ENCODE peak calls at places on chromosomes 6 and 20, in seven cellular contexts. N, M, I, U, W, R and Y are unnamed samples.

GRCh38 chr6:46440133-46440532 is 51.1 kb downstream of the RCAN2 start:
- DNase-seq in N (no peak), M (no peak), I (no peak), U (no peak), W (no peak), R (no peak), Y (no peak)

GRCh38 chr6:165637591-165637990 is 25.4 kb downstream of the PDE10A start:
- DNase-seq in N (no peak), M (no peak), I (no peak), U (no peak), W (no peak), R (peak; percentile 80), Y (no peak)

GRCh38 chr20:53529658-53530057 is 64.0 kb downstream of the ZNF217 start:
- DNase-seq in N (no peak), M (no peak), I (no peak), U (no peak), W (no peak), R (no peak), Y (no peak)

GRCh38 chr6:14518515-14519217 is 401.1 kb downstream of the CD83 start:
- DNase-seq in N (no peak), M (no peak), I (no peak), U (no peak), W (no peak), R (peak; percentile 13), Y (no peak)

GRCh38 chr20:58289143-58289542 is 20.4 kb upstream of the RAB22A start:
- DNase-seq in N (no peak), M (no peak), I (no peak), U (no peak), W (no peak), R (no peak), Y (no peak)

GRCh38 chr6:152001408-152001807 is 193.9 kb downstream of the ESR1 start:
- DNase-seq in N (no peak), M (no peak), I (no peak), U (no peak), W (no peak), R (no peak), Y (no peak)

GRCh38 chr20:34997171-34997570 is 41.5 kb downstream of the MYH7B start:
- DNase-seq in N (no peak), M (no peak), I (no peak), U (peak; percentile 71), W (no peak), R (peak; percentile 63), Y (no peak)

GRCh38 chr6:158377866-158378265 is 65.6 kb downstream of the TULP4 start:
- DNase-seq in N (no peak), M (peak; percentile 50), I (no peak), U (peak; percentile 18), W (no peak), R (no peak), Y (no peak)

GRCh38 chr20:36477475-36477874 is 63.8 kb upstream of the MYL9 start:
- DNase-seq in N (no peak), M (no peak), I (no peak), U (no peak), W (no peak), R (no peak), Y (no peak)

GRCh38 chr6:159169557-159170332 is 545 bp downstream of the FNDC1 start:
- DNase-seq in N (no peak), M (no peak), I (peak; percentile 22), U (no peak), W (no peak), R (peak; percentile 55), Y (no peak)

GRCh38 chr6:161701051-161701450 is 427.2 kb upstream of the AGPAT4 start:
- DNase-seq in N (no peak), M (no peak), I (no peak), U (no peak), W (no peak), R (no peak), Y (no peak)

GRCh38 chr20:46000571-46001145 is 8.1 kb upstream of the MMP9 start:
- DNase-seq in N (no peak), M (no peak), I (no peak), U (no peak), W (peak; percentile 27), R (no peak), Y (no peak)

GRCh38 chr20:57913156-57913930 is 203.5 kb upstream of the PMEPA1 start:
- DNase-seq in N (no peak), M (no peak), I (no peak), U (no peak), W (no peak), R (no peak), Y (peak; percentile 61)

GRCh38 chr6:128358111-128358780 is 162.2 kb downstream of the PTPRK start:
- DNase-seq in N (no peak), M (no peak), I (no peak), U (no peak), W (no peak), R (no peak), Y (no peak)

GRCh38 chr6:52317841-52318581 is 33.5 kb upstream of the MCM3 start:
- DNase-seq in N (no peak), M (peak; percentile 11), I (no peak), U (no peak), W (peak; percentile 40), R (peak; percentile 55), Y (no peak)

GRCh38 chr6:154039231-154039842 is at the start of gene OPRM1:
- DNase-seq in N (no peak), M (no peak), I (peak; percentile 16), U (peak; percentile 13), W (peak; percentile 30), R (peak; percentile 44), Y (peak; percentile 69)

GRCh38 chr6:158411998-158412397 is 99.7 kb downstream of the TULP4 start:
- DNase-seq in N (no peak), M (no peak), I (no peak), U (no peak), W (no peak), R (no peak), Y (no peak)

DNA sequence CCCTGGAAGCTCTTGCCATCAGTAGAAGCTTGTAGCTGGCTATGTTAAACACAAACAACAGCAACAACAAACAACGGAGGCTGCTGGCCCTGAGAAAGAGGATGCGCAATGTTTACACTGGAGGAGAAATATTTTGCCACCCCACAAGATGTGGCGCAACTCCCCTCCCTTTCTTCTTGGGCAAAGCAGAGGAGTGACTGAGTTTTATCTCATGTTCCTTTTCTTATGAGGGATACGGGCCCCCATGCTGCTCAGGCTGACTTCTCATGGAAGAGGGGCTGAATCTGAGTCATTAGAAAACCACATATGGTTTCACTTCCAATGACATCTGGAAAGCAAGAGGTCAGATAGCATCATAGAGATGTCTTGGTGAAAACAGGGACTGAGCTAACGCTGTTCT is 75.9 kb upstream of the HDDC2 start:
- DNase-seq in N (no peak), M (no peak), I (no peak), U (no peak), W (peak; percentile 10), R (peak; percentile 84), Y (no peak)
- H3K27ac ChIP-seq in N (no peak overlapping the region), M (no peak overlapping the region), I (peak overlapping the region; percentile 18), U (no peak overlapping the region), W (no peak overlapping the region), R (no peak overlapping the region), Y (no peak overlapping the region)

DNA sequence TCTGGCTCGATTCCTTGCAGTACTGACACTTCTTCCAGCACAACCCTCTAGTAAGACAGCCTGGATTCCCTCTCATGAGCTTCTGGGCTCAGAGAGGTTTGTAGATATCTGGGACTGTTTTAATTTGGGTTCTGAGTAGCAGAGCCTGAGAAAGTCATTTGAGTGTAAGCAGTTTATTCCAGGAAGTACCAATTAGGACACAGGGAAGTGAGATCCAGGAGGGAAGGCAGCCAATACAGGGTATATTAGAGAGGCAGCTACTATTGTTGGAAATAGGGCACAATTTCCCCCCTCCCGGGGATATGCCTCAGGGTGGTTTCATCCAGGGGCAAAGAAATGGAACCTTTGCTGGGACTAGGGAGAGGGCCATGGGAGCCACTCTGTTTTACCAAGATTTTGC is 87.5 kb upstream of the RALGAPA2 start:
- DNase-seq in N (no peak), M (no peak), I (no peak), U (no peak), W (no peak), R (no peak), Y (no peak)
- H3K27ac ChIP-seq in N (no peak overlapping the region), M (no peak overlapping the region), I (no peak overlapping the region), U (no peak overlapping the region), W (no peak overlapping the region), R (no peak overlapping the region), Y (no peak overlapping the region)

GRCh38 chr6:4930025-4930692 is 73.7 kb downstream of the RPP40 start:
- DNase-seq in N (no peak), M (no peak), I (no peak), U (no peak), W (no peak), R (no peak), Y (no peak)

GRCh38 chr6:4931530-4932505 is 72.0 kb downstream of the RPP40 start:
- DNase-seq in N (no peak), M (no peak), I (no peak), U (no peak), W (no peak), R (peak; percentile 20), Y (no peak)

GRCh38 chr6:4929319-4929718 is 74.5 kb downstream of the RPP40 start:
- DNase-seq in N (no peak), M (no peak), I (no peak), U (no peak), W (no peak), R (peak; percentile 46), Y (no peak)

GRCh38 chr6:4935486-4935885 is 68.4 kb downstream of the RPP40 start:
- DNase-seq in N (no peak), M (no peak), I (no peak), U (no peak), W (no peak), R (no peak), Y (no peak)

DNA sequence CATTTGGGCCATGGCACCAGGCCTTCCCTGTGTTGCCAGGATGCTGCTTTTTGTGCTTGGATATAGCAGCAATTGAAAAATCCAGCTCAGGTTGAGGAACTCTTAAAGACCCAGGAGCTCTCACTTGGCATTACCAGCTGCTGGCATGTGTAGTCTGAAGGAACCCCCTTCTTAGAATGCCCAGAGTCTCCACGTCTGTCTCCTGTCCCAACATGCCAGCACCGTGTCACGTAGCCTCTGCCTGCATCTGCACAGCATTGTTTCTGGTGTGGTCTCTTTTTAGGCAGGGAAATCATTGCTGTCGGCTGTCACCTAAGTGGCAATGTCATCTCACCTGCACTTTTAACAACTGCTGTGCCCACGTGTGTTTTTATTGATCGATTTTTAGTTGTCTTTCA is 71.3 kb downstream of the RPP40 start:
- DNase-seq in N (no peak), M (no peak), I (no peak), U (no peak), W (no peak), R (no peak), Y (no peak)
- H3K27ac ChIP-seq in N (no peak overlapping the region), M (no peak overlapping the region), I (no peak overlapping the region), U (no peak overlapping the region), W (no peak overlapping the region), R (no peak overlapping the region), Y (no peak overlapping the region)

GRCh38 chr20:32518593-32519366 is 66.4 kb downstream of the NOL4L start:
- DNase-seq in N (no peak), M (no peak), I (no peak), U (no peak), W (no peak), R (no peak), Y (no peak)
- H3K27ac ChIP-seq in N (no peak overlapping the region), M (no peak overlapping the region), I (peak overlapping the region; percentile 82), U (peak overlapping the region; percentile 79), W (no peak overlapping the region), R (no peak overlapping the region), Y (peak overlapping the region; percentile 42)

GRCh38 chr6:44110005-44110681 is 17.1 kb downstream of the MRPL14 start:
- DNase-seq in N (no peak), M (no peak), I (no peak), U (no peak), W (no peak), R (no peak), Y (no peak)
- H3K27ac ChIP-seq in N (no peak overlapping the region), M (no peak overlapping the region), I (peak overlapping the region; percentile 89), U (no peak overlapping the region), W (no peak overlapping the region), R (peak overlapping the region; percentile 82), Y (no peak overlapping the region)